ENCODE peak calls at places on chromosomes 16 and 17, in four cellular contexts. One of them, this sample, is unnamed.

GRCh38 chr17:80297996-80298560 is 37.4 kb downstream of the RNF213 start:
- DNase-seq in HepG2: no peak
- DNase-seq in K562: no peak
- DNase-seq in WTC11: no peak
- DNase-seq in this sample: no peak

GRCh38 chr17:77096570-77097214 is 44.1 kb upstream of the SEC14L1 start:
- DNase-seq in HepG2: peak
- DNase-seq in K562: no peak
- DNase-seq in WTC11: no peak
- DNase-seq in this sample: no peak

GRCh38 chr17:74249966-74250365 is 24.1 kb upstream of the DNAI2 start:
- DNase-seq in HepG2: no peak
- DNase-seq in K562: no peak
- DNase-seq in WTC11: no peak
- DNase-seq in this sample: no peak

GRCh38 chr16:25896412-25896811 is 204.7 kb downstream of the HS3ST4 start:
- DNase-seq in HepG2: no peak
- DNase-seq in K562: no peak
- DNase-seq in WTC11: no peak
- DNase-seq in this sample: no peak

GRCh38 chr17:39110435-39111136 is 40.9 kb downstream of the PLXDC1 start:
- DNase-seq in HepG2: no peak
- DNase-seq in K562: no peak
- DNase-seq in WTC11: no peak
- DNase-seq in this sample: no peak

GRCh38 chr16:17350212-17350611 is 120.5 kb downstream of the XYLT1 start:
- DNase-seq in HepG2: no peak
- DNase-seq in K562: no peak
- DNase-seq in WTC11: no peak
- DNase-seq in this sample: no peak

GRCh38 chr16:1335996-1336395 is 2.6 kb downstream of the BAIAP3 start:
- DNase-seq in HepG2: no peak
- DNase-seq in K562: no peak
- DNase-seq in WTC11: peak
- DNase-seq in this sample: no peak

GRCh38 chr17:72514888-72515287 is 394.1 kb downstream of the SOX9 start:
- DNase-seq in HepG2: no peak
- DNase-seq in K562: no peak
- DNase-seq in WTC11: no peak
- DNase-seq in this sample: no peak

GRCh38 chr17:80097307-80097630 is 4.1 kb upstream of the GAA start:
- DNase-seq in HepG2: no peak
- DNase-seq in K562: no peak
- DNase-seq in WTC11: no peak
- DNase-seq in this sample: no peak

GRCh38 chr17:15511142-15511541 is 43.7 kb upstream of the CDRT4 start:
- DNase-seq in HepG2: no peak
- DNase-seq in K562: no peak
- DNase-seq in WTC11: no peak
- DNase-seq in this sample: no peak

GRCh38 chr16:48613061-48613957 is 3.3 kb upstream of the N4BP1 start:
- DNase-seq in HepG2: peak
- DNase-seq in K562: no peak
- DNase-seq in WTC11: no peak
- DNase-seq in this sample: no peak

GRCh38 chr16:12228607-12229499 is 252.3 kb downstream of the SNX29 start:
- DNase-seq in HepG2: peak
- DNase-seq in K562: peak
- DNase-seq in WTC11: peak
- DNase-seq in this sample: no peak

GRCh38 chr16:11431915-11432465 is 86.7 kb downstream of the RMI2 start:
- DNase-seq in HepG2: peak
- DNase-seq in K562: no peak
- DNase-seq in WTC11: no peak
- DNase-seq in this sample: no peak

GRCh38 chr17:418421-418751 is 65.8 kb upstream of the RPH3AL start:
- DNase-seq in HepG2: no peak
- DNase-seq in K562: no peak
- DNase-seq in WTC11: no peak
- DNase-seq in this sample: no peak

GRCh38 chr16:80518436-80518835 is 22.4 kb upstream of the DYNLRB2 start:
- DNase-seq in HepG2: no peak
- DNase-seq in K562: no peak
- DNase-seq in WTC11: no peak
- DNase-seq in this sample: no peak

GRCh38 chr17:34307110-34307509 is 12.1 kb upstream of the CCL8 start:
- DNase-seq in HepG2: no peak
- DNase-seq in K562: no peak
- DNase-seq in WTC11: no peak
- DNase-seq in this sample: no peak

GRCh38 chr17:79797492-79798295 is 817 bp upstream of the CBX8 start:
- DNase-seq in HepG2: no peak
- DNase-seq in K562: peak
- DNase-seq in WTC11: peak
- DNase-seq in this sample: no peak

GRCh38 chr16:3020247-3020603 is at the start of gene TNFRSF12A:
- DNase-seq in HepG2: peak
- DNase-seq in K562: peak
- DNase-seq in WTC11: peak
- DNase-seq in this sample: no peak

GRCh38 chr17:350706-351435 is 1.7 kb downstream of the RPH3AL start:
- DNase-seq in HepG2: peak
- DNase-seq in K562: no peak
- DNase-seq in WTC11: no peak
- DNase-seq in this sample: no peak

GRCh38 chr17:35612924-35613521 is 25.9 kb downstream of the AP2B1 start:
- DNase-seq in HepG2: peak
- DNase-seq in K562: no peak
- DNase-seq in WTC11: peak
- DNase-seq in this sample: no peak

GRCh38 chr16:67942200-67942509 is 1.8 kb downstream of the LCAT start:
- DNase-seq in HepG2: peak
- DNase-seq in K562: peak
- DNase-seq in WTC11: peak
- DNase-seq in this sample: no peak

GRCh38 chr17:73293480-73293911 is 18.3 kb downstream of the CDC42EP4 start:
- DNase-seq in HepG2: no peak
- DNase-seq in K562: no peak
- DNase-seq in WTC11: no peak
- DNase-seq in this sample: no peak

GRCh38 chr16:1961651-1962067 is 2.3 kb downstream of the NDUFB10 start:
- DNase-seq in HepG2: peak
- DNase-seq in K562: no peak
- DNase-seq in WTC11: no peak
- DNase-seq in this sample: no peak

GRCh38 chr17:73291260-73291801 is 20.5 kb downstream of the CDC42EP4 start:
- DNase-seq in HepG2: no peak
- DNase-seq in K562: peak
- DNase-seq in WTC11: no peak
- DNase-seq in this sample: peak

GRCh38 chr16:19666451-19666850 is 51.6 kb downstream of the KNOP1 start:
- DNase-seq in HepG2: no peak
- DNase-seq in K562: no peak
- DNase-seq in WTC11: no peak
- DNase-seq in this sample: no peak

GRCh38 chr17:45749831-45750335 is 34.2 kb upstream of the CRHR1 start:
- DNase-seq in HepG2: no peak
- DNase-seq in K562: no peak
- DNase-seq in WTC11: no peak
- DNase-seq in this sample: no peak

GRCh38 chr17:57655564-57655963 is 89.5 kb downstream of the CCDC182 start:
- DNase-seq in HepG2: no peak
- DNase-seq in K562: no peak
- DNase-seq in WTC11: no peak
- DNase-seq in this sample: no peak

GRCh38 chr17:75625813-75626486 is 7.3 kb upstream of the SMIM5 start:
- DNase-seq in HepG2: peak
- DNase-seq in K562: peak
- DNase-seq in WTC11: peak
- DNase-seq in this sample: no peak

GRCh38 chr17:78665385-78665951 is 88.3 kb upstream of the DNAH17 start:
- DNase-seq in HepG2: no peak
- DNase-seq in K562: no peak
- DNase-seq in WTC11: no peak
- DNase-seq in this sample: no peak

GRCh38 chr17:6910987-6911603 is 79.6 kb upstream of the TEKT1 start:
- DNase-seq in HepG2: peak
- DNase-seq in K562: peak
- DNase-seq in WTC11: no peak
- DNase-seq in this sample: no peak

GRCh38 chr16:73213761-73214480 is 166.0 kb upstream of the ZFHX3 start:
- DNase-seq in HepG2: no peak
- DNase-seq in K562: no peak
- DNase-seq in WTC11: no peak
- DNase-seq in this sample: no peak

GRCh38 chr16:58460219-58460610 is 39.7 kb upstream of the NDRG4 start:
- DNase-seq in HepG2: no peak
- DNase-seq in K562: no peak
- DNase-seq in WTC11: no peak
- DNase-seq in this sample: no peak

GRCh38 chr17:77474292-77474988 is 333.7 kb downstream of the SEC14L1 start:
- DNase-seq in HepG2: no peak
- DNase-seq in K562: no peak
- DNase-seq in WTC11: no peak
- DNase-seq in this sample: no peak

GRCh38 chr17:73255671-73256181 is 6.0 kb downstream of the CPSF4L start:
- DNase-seq in HepG2: no peak
- DNase-seq in K562: peak
- DNase-seq in WTC11: peak
- DNase-seq in this sample: no peak

GRCh38 chr16:60077791-60078280 is 1343.7 kb upstream of the GOT2 start:
- DNase-seq in HepG2: no peak
- DNase-seq in K562: no peak
- DNase-seq in WTC11: no peak
- DNase-seq in this sample: no peak
- TF ChIP-seq ETV6 in HepG2: no peak
- TF ChIP-seq ETV6 in K562: no peak
- TF ChIP-seq ETV6 in WTC11: no peak
- TF ChIP-seq ETV6 in this sample: no peak

GRCh38 chr16:87924041-87924851 is 12.1 kb downstream of the CA5A start:
- DNase-seq in HepG2: no peak
- DNase-seq in K562: no peak
- DNase-seq in WTC11: no peak
- DNase-seq in this sample: peak
- TF ChIP-seq ETV6 in HepG2: no peak
- TF ChIP-seq ETV6 in K562: no peak
- TF ChIP-seq ETV6 in WTC11: no peak
- TF ChIP-seq ETV6 in this sample: no peak

DNA sequence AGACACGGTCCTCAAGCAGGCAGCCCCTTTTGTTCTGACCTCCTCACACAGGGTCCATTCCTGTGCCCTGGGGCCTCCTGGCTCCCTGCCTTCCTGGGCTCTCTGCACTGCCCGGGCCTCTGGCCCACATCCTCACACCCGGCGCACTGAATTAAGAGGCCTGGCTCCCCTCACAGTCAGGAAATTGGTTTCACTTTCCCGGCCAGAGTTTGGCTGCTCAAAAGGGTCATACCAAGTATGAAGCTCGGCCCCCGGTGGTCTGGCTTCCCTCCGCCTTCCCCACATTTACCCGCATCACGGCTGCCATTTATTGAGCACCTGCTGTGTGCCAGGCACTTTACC is 220.0 kb downstream of the NTN1 start:
- DNase-seq in HepG2: no peak
- DNase-seq in K562: no peak
- DNase-seq in WTC11: no peak
- DNase-seq in this sample: no peak
- TF ChIP-seq ETV6 in HepG2: no peak
- TF ChIP-seq ETV6 in K562: no peak
- TF ChIP-seq ETV6 in WTC11: no peak
- TF ChIP-seq ETV6 in this sample: no peak

DNA sequence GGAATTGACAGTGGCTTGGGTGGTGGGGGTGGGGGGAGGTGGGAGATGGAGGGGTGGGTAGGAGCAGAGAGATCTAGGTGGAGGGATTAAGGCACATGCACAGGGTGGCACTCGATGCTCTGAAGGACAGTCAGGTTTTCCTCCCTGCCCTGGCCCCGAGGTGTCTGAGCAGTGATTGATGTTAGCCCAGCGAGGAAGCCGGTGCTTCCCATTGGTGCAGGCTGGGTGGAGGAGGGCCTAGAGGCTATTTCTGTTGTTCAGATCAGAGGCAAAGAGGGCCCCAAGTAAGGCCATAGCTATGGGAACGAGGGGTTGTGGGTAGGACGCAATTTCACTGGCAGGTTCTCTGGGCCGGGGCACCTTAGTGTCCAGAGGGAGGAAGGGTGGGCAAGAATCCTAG is 23.1 kb downstream of the CACNA1G start:
- DNase-seq in HepG2: no peak
- DNase-seq in K562: peak
- DNase-seq in WTC11: no peak
- DNase-seq in this sample: no peak
- TF ChIP-seq ETV6 in HepG2: no peak
- TF ChIP-seq ETV6 in K562: no peak
- TF ChIP-seq ETV6 in WTC11: no peak
- TF ChIP-seq ETV6 in this sample: no peak

DNA sequence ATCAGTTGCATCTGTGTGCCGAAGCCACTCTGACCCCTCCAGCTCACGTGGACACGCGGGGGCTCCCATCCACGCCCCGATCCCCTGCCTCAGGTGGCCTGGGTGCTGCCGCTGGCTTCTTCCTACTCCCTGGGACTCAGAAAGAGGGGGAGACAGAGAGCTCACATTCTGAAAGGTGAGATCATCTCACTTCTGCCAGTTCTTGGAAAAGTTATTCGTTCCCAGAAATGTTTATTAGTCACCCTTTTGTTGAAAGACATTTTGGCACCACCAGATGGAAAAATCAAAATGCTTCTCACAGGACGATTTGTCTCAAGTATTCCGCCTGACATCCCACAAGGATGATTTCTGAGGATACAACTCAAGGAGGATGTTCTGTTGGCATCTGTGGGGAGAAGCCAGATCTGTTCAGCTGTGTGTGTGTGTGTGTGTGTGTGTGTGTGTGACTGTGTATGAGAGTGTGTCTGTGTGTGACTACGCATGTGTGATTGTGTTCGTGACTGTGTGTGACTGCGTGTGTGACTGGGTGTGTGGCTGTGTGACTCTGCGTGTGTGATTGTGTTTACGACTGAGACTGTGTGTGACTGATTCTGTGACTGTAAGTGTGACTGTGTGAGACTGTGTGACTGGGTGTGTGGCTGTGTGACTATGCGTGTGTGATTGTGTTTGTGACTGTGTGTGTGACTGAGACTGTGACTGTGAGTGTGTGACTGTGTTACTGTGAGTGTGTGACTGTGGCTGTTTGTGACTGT is 207.3 kb downstream of the NTN1 start:
- DNase-seq in HepG2: no peak
- DNase-seq in K562: no peak
- DNase-seq in WTC11: no peak
- DNase-seq in this sample: no peak
- TF ChIP-seq ETV6 in HepG2: no peak
- TF ChIP-seq ETV6 in K562: no peak
- TF ChIP-seq ETV6 in WTC11: no peak
- TF ChIP-seq ETV6 in this sample: no peak

GRCh38 chr16:16075463-16076399 is 126.3 kb downstream of the ABCC1 start:
- DNase-seq in HepG2: no peak
- DNase-seq in K562: no peak
- DNase-seq in WTC11: no peak
- DNase-seq in this sample: no peak
- TF ChIP-seq ETV6 in HepG2: no peak
- TF ChIP-seq ETV6 in K562: no peak
- TF ChIP-seq ETV6 in WTC11: no peak
- TF ChIP-seq ETV6 in this sample: no peak

GRCh38 chr17:3556239-3556904 is 1.2 kb downstream of the TRPV3 start:
- DNase-seq in HepG2: no peak
- DNase-seq in K562: no peak
- DNase-seq in WTC11: no peak
- DNase-seq in this sample: no peak
- TF ChIP-seq ETV6 in HepG2: no peak
- TF ChIP-seq ETV6 in K562: no peak
- TF ChIP-seq ETV6 in WTC11: no peak
- TF ChIP-seq ETV6 in this sample: no peak